ENCODE peak calls at places on chromosomes 12 and 14, in ten cellular contexts. G is GM10248, A is upper lobe of right lung, P is dorsolateral prefrontal cortex, F is cardiac muscle cell, T is DND-41, V is gastrocnemius medialis, W is mammary epithelial cell, I is transverse colon, L is OCI-LY7. H is an unnamed sample.

GRCh38 chr14:34797747-34798583 is 77.2 kb downstream of the BAZ1A start:
- DNase-seq in G (no peak), A (no peak), P (no peak), F (no peak), T (peak), V (no peak), W (no peak), I (no peak), L (no peak), H (no peak)

GRCh38 chr12:46332260-46332659 is 40.3 kb downstream of the SLC38A2 start:
- DNase-seq in G (no peak), A (no peak), P (no peak), F (peak), T (no peak), V (no peak), W (peak), I (no peak), L (no peak), H (no peak)

GRCh38 chr12:45268672-45269406 is 52.9 kb downstream of the ANO6 start:
- DNase-seq in G (peak), A (peak), P (peak), F (peak), T (no peak), V (peak), W (peak), I (peak), L (peak), H (no peak)

GRCh38 chr14:66916421-66916820 is 272.8 kb upstream of the GARIN2 start:
- DNase-seq in G (no peak), A (no peak), P (no peak), F (no peak), T (no peak), V (no peak), W (no peak), I (no peak), L (no peak), H (no peak)

GRCh38 chr14:94769413-94770250 is at the start of gene GSC:
- DNase-seq in G (no peak), A (no peak), P (no peak), F (peak), T (no peak), V (peak), W (peak), I (peak), L (no peak), H (peak)

GRCh38 chr14:56422703-56423213 is 156.8 kb upstream of the TMEM260 start:
- DNase-seq in G (peak), A (no peak), P (peak), F (peak), T (peak), V (peak), W (peak), I (peak), L (peak), H (no peak)

GRCh38 chr12:82800185-82800584 is 113.5 kb downstream of the TMTC2 start:
- DNase-seq in G (no peak), A (no peak), P (no peak), F (no peak), T (no peak), V (no peak), W (peak), I (no peak), L (no peak), H (no peak)

GRCh38 chr14:69879175-69880047 is at the start of gene SMOC1:
- DNase-seq in G (peak), A (no peak), P (peak), F (peak), T (no peak), V (peak), W (peak), I (peak), L (no peak), H (peak)

GRCh38 chr12:57175428-57176138 is 28.2 kb upstream of the LRP1-AS start:
- DNase-seq in G (peak), A (peak), P (peak), F (peak), T (no peak), V (peak), W (peak), I (peak), L (peak), H (peak)

GRCh38 chr12:44889162-44889561 is 13.0 kb upstream of the NELL2 start:
- DNase-seq in G (no peak), A (no peak), P (no peak), F (no peak), T (no peak), V (no peak), W (no peak), I (no peak), L (no peak), H (no peak)

GRCh38 chr12:47328831-47329545 is 249.2 kb upstream of the AMIGO2 start:
- DNase-seq in G (no peak), A (no peak), P (no peak), F (peak), T (peak), V (no peak), W (peak), I (no peak), L (no peak), H (no peak)

GRCh38 chr12:12147111-12147510 is 76.4 kb downstream of the BCL2L14 start:
- DNase-seq in G (no peak), A (no peak), P (no peak), F (no peak), T (no peak), V (no peak), W (no peak), I (no peak), L (no peak), H (no peak)

GRCh38 chr14:93056840-93057585 is 58.7 kb downstream of the ITPK1 start:
- DNase-seq in G (no peak), A (no peak), P (no peak), F (no peak), T (no peak), V (no peak), W (no peak), I (no peak), L (no peak), H (no peak)

GRCh38 chr12:4909734-4910501 is at the start of gene KCNA1:
- DNase-seq in G (peak), A (no peak), P (peak), F (peak), T (no peak), V (no peak), W (peak), I (no peak), L (no peak), H (peak)

GRCh38 chr14:74710477-74710876 is 2.4 kb downstream of the AREL1 start:
- DNase-seq in G (no peak), A (no peak), P (no peak), F (no peak), T (no peak), V (no peak), W (no peak), I (no peak), L (no peak), H (no peak)

GRCh38 chr12:39199371-39199770 is 243.5 kb downstream of the KIF21A start:
- DNase-seq in G (no peak), A (no peak), P (no peak), F (peak), T (no peak), V (no peak), W (no peak), I (no peak), L (no peak), H (no peak)

GRCh38 chr12:32918890-32919791 is 22.6 kb upstream of the PKP2 start:
- DNase-seq in G (peak), A (no peak), P (peak), F (peak), T (no peak), V (no peak), W (peak), I (no peak), L (peak), H (no peak)

GRCh38 chr12:128570191-128571065 is 253.3 kb downstream of the SLC15A4 start:
- DNase-seq in G (no peak), A (no peak), P (no peak), F (no peak), T (no peak), V (no peak), W (no peak), I (peak), L (no peak), H (no peak)

GRCh38 chr14:96037891-96038557 is 1.1 kb upstream of the C14orf132 start:
- DNase-seq in G (no peak), A (peak), P (no peak), F (peak), T (no peak), V (no peak), W (peak), I (peak), L (no peak), H (no peak)

GRCh38 chr14:35867280-35867629 is 41.1 kb downstream of the BRMS1L start:
- DNase-seq in G (no peak), A (no peak), P (no peak), F (no peak), T (no peak), V (no peak), W (no peak), I (no peak), L (no peak), H (no peak)

GRCh38 chr12:87953257-87953860 is 75.8 kb downstream of the C12orf50 start:
- DNase-seq in G (peak), A (no peak), P (no peak), F (peak), T (no peak), V (no peak), W (peak), I (no peak), L (peak), H (no peak)

GRCh38 chr12:54475542-54475941 is 2.1 kb upstream of the GTSF1 start:
- DNase-seq in G (no peak), A (no peak), P (no peak), F (peak), T (no peak), V (no peak), W (peak), I (no peak), L (no peak), H (no peak)

GRCh38 chr12:111155020-111155419 is 213.9 kb downstream of the PHETA1 start:
- DNase-seq in G (no peak), A (no peak), P (no peak), F (no peak), T (no peak), V (no peak), W (no peak), I (no peak), L (no peak), H (no peak)

GRCh38 chr12:109302358-109302757 is 6.7 kb downstream of the FOXN4 start:
- DNase-seq in G (no peak), A (no peak), P (no peak), F (no peak), T (no peak), V (no peak), W (peak), I (no peak), L (peak), H (no peak)

GRCh38 chr12:129190827-129191226 is 337.5 kb downstream of the GLT1D1 start:
- DNase-seq in G (no peak), A (no peak), P (no peak), F (no peak), T (no peak), V (no peak), W (no peak), I (no peak), L (no peak), H (peak)

GRCh38 chr14:92615451-92615850 is 101.9 kb downstream of the RIN3 start:
- DNase-seq in G (peak), A (no peak), P (no peak), F (no peak), T (peak), V (no peak), W (no peak), I (no peak), L (no peak), H (no peak)

GRCh38 chr12:85781751-85782150 is 54.5 kb downstream of the RASSF9 start:
- DNase-seq in G (no peak), A (no peak), P (peak), F (no peak), T (no peak), V (no peak), W (no peak), I (no peak), L (no peak), H (no peak)

GRCh38 chr12:51832708-51833107 is 15.8 kb downstream of the FIGNL2 start:
- DNase-seq in G (no peak), A (no peak), P (no peak), F (peak), T (peak), V (no peak), W (no peak), I (no peak), L (peak), H (no peak)

GRCh38 chr14:65277027-65277426 is 135.5 kb upstream of the FUT8 start:
- DNase-seq in G (no peak), A (no peak), P (no peak), F (no peak), T (no peak), V (no peak), W (peak), I (no peak), L (no peak), H (no peak)

GRCh38 chr12:49872381-49872780 is 29.5 kb upstream of the BCDIN3D start:
- DNase-seq in G (no peak), A (no peak), P (no peak), F (no peak), T (no peak), V (no peak), W (no peak), I (no peak), L (no peak), H (no peak)

GRCh38 chr14:105332352-105332874 is 17.9 kb downstream of the PACS2 start:
- DNase-seq in G (no peak), A (no peak), P (no peak), F (no peak), T (no peak), V (no peak), W (no peak), I (no peak), L (no peak), H (no peak)

GRCh38 chr12:106113042-106113441 is 25.7 kb downstream of the NUAK1 start:
- DNase-seq in G (peak), A (no peak), P (no peak), F (peak), T (no peak), V (no peak), W (peak), I (no peak), L (no peak), H (no peak)

GRCh38 chr14:22561661-22562579 is 27.1 kb downstream of the DAD1 start:
- DNase-seq in G (peak), A (no peak), P (no peak), F (peak), T (peak), V (no peak), W (no peak), I (peak), L (peak), H (no peak)

GRCh38 chr12:2149091-2149490 is 96.3 kb downstream of the CACNA1C start:
- DNase-seq in G (no peak), A (no peak), P (no peak), F (no peak), T (no peak), V (no peak), W (no peak), I (no peak), L (no peak), H (no peak)

GRCh38 chr12:116532428-116532827 is 26.8 kb upstream of the MAP1LC3B2 start:
- DNase-seq in G (no peak), A (no peak), P (no peak), F (no peak), T (no peak), V (no peak), W (no peak), I (no peak), L (peak), H (no peak)
- TF ChIP-seq CTCF in G (no peak), A (no peak), P (no peak), F (no peak), T (peak), V (no peak), W (no peak), I (no peak), L (peak), H (no peak)

DNA sequence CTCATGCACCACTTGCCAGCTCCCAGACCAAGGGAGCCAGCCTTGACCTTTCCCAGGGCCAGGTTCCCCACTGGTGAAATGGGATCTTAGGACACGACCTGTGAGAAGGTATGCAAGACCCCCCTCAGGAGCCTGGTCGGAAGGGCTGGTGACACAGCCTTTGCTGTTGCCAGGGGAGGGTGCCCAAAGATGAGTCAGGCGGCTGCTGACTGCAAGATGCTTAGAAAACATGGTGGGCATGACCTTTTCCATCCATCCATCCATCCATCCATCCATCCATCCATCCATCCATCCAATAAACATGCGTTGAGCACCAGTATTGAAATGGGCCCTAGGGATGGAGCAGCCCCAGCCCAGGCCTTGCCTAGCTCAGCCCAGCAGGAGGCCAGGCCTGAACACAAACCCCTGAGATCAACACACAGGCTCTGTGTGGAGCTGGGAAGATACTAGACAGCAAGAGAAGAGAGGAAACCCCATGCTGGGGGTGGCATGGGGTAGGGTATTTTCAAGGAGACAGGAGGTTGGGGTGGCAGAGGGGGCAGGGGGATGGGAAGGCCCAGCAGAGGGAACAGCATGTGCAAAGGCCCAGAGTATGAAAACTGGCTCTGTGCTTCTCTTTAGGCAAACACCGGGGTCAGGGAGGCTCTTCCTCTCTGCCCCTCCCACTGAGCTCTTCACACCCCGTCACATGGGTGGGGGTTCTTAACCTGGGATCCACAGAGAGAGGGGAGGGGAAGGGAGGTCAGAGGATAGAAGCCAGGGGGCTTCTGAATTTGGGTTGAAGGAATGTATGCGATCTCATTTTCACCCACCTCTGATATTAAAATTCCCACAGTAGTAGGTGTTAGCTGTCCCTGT is 26.2 kb upstream of the YY1 start:
- DNase-seq in G (no peak), A (no peak), P (no peak), F (no peak), T (no peak), V (no peak), W (no peak), I (no peak), L (no peak), H (no peak)
- TF ChIP-seq CTCF in G (no peak), A (no peak), P (no peak), F (no peak), T (no peak), V (no peak), W (no peak), I (no peak), L (no peak), H (no peak)

GRCh38 chr14:50551877-50552276 is 8.1 kb upstream of the ATL1 start:
- DNase-seq in G (no peak), A (no peak), P (no peak), F (no peak), T (no peak), V (no peak), W (no peak), I (no peak), L (no peak), H (no peak)
- TF ChIP-seq CTCF in G (no peak), A (no peak), P (no peak), F (no peak), T (no peak), V (no peak), W (no peak), I (no peak), L (no peak), H (no peak)

GRCh38 chr12:19171731-19172130 is 42.2 kb downstream of the PLEKHA5 start:
- DNase-seq in G (no peak), A (no peak), P (no peak), F (no peak), T (no peak), V (no peak), W (peak), I (no peak), L (no peak), H (no peak)
- TF ChIP-seq CTCF in G (no peak), A (no peak), P (no peak), F (no peak), T (no peak), V (no peak), W (no peak), I (no peak), L (no peak), H (no peak)